ENCODE peak calls at places on chromosomes 6 and 20, in five cellular contexts. S, R, Z, O and I are unnamed samples.

GRCh38 chr6:7175463-7175862 is 67.7 kb downstream of the RREB1 start:
- DNase-seq in S (no peak), R (no peak), Z (no peak), O (no peak), I (no peak)

GRCh38 chr6:16061833-16062232 is 67.1 kb upstream of the MYLIP start:
- DNase-seq in S (no peak), R (no peak), Z (no peak), O (no peak), I (no peak)

GRCh38 chr6:53029262-53029661 is 34.2 kb upstream of the GSTA4 start:
- DNase-seq in S (no peak), R (no peak), Z (peak; percentile 23), O (no peak), I (no peak)

GRCh38 chr20:2873747-2874041 is 413 bp downstream of the PTPRA start:
- DNase-seq in S (no peak), R (no peak), Z (peak; percentile 88), O (peak; percentile 55), I (no peak)

GRCh38 chr20:62581806-62582205 is 60.5 kb upstream of the SLCO4A1 start:
- DNase-seq in S (no peak), R (no peak), Z (no peak), O (no peak), I (no peak)

GRCh38 chr6:3163248-3163594 is 5.9 kb upstream of the TUBB2A start:
- DNase-seq in S (no peak), R (no peak), Z (no peak), O (no peak), I (no peak)

GRCh38 chr20:50344232-50345071 is 153.8 kb downstream of the CEBPB start:
- DNase-seq in S (no peak), R (no peak), Z (no peak), O (peak; percentile 62), I (peak; percentile 54)

GRCh38 chr6:85498596-85499258 is 48.8 kb downstream of the NT5E start:
- DNase-seq in S (no peak), R (no peak), Z (no peak), O (peak; percentile 21), I (no peak)

GRCh38 chr6:71228461-71229041 is 60.1 kb upstream of the OGFRL1 start:
- DNase-seq in S (no peak), R (no peak), Z (no peak), O (no peak), I (no peak)

GRCh38 chr6:153553627-153554026 is 422.5 kb upstream of the RGS17 start:
- DNase-seq in S (peak; percentile 35), R (no peak), Z (no peak), O (peak; percentile 4), I (no peak)

GRCh38 chr6:149334682-149335160 is 17.2 kb downstream of the TAB2 start:
- DNase-seq in S (no peak), R (no peak), Z (no peak), O (no peak), I (no peak)

GRCh38 chr6:106748547-106749207 is 119.3 kb downstream of the QRSL1 start:
- DNase-seq in S (no peak), R (no peak), Z (no peak), O (no peak), I (peak; percentile 12)

GRCh38 chr6:109059148-109059547 is 35.5 kb downstream of the SESN1 start:
- DNase-seq in S (no peak), R (no peak), Z (no peak), O (peak; percentile 39), I (no peak)

GRCh38 chr20:54477134-54477533 is 1.7 kb downstream of the DOK5 start:
- DNase-seq in S (no peak), R (no peak), Z (no peak), O (no peak), I (no peak)

GRCh38 chr6:18388942-18389341 is 1.8 kb downstream of the RNF144B start:
- DNase-seq in S (no peak), R (no peak), Z (no peak), O (peak; percentile 82), I (no peak)

GRCh38 chr6:30687659-30688431 is 1.4 kb upstream of the PPP1R18 start:
- DNase-seq in S (no peak), R (no peak), Z (peak; percentile 47), O (no peak), I (no peak)

GRCh38 chr6:125812394-125813231 is 21.9 kb downstream of the NCOA7 start:
- DNase-seq in S (no peak), R (no peak), Z (no peak), O (no peak), I (peak; percentile 67)

GRCh38 chr6:22146581-22147468 is 150.0 kb downstream of the PRL start:
- DNase-seq in S (peak; percentile 7), R (no peak), Z (peak; percentile 40), O (no peak), I (no peak)

GRCh38 chr20:15859061-15859460 is 714.2 kb downstream of the KIF16B start:
- DNase-seq in S (no peak), R (no peak), Z (no peak), O (no peak), I (no peak)

GRCh38 chr6:12313992-12314589 is 23.9 kb downstream of the EDN1 start:
- DNase-seq in S (no peak), R (no peak), Z (no peak), O (peak; percentile 29), I (no peak)

GRCh38 chr20:56362833-56363413 is 4.1 kb downstream of the FAM210B start:
- DNase-seq in S (no peak), R (no peak), Z (no peak), O (no peak), I (peak; percentile 96)

GRCh38 chr20:44488551-44488950 is 12.9 kb downstream of the TTPAL start:
- DNase-seq in S (no peak), R (no peak), Z (no peak), O (no peak), I (no peak)

GRCh38 chr6:127192911-127193503 is 73.7 kb upstream of the RNF146 start:
- DNase-seq in S (no peak), R (no peak), Z (no peak), O (no peak), I (no peak)

GRCh38 chr6:128569737-128570438 is 49.5 kb upstream of the PTPRK start:
- DNase-seq in S (peak; percentile 27), R (no peak), Z (no peak), O (no peak), I (no peak)

GRCh38 chr6:160337301-160337700 is 10.9 kb upstream of the SLC22A3 start:
- DNase-seq in S (no peak), R (no peak), Z (no peak), O (no peak), I (no peak)

GRCh38 chr6:27545271-27546046 is 72.6 kb upstream of the ZNF184 start:
- DNase-seq in S (peak; percentile 50), R (peak; percentile 68), Z (no peak), O (peak; percentile 90), I (peak; percentile 97)

GRCh38 chr6:150528648-150529285 is 70.9 kb upstream of the PLEKHG1 start:
- DNase-seq in S (peak; percentile 77), R (no peak), Z (no peak), O (no peak), I (no peak)
- TF ChIP-seq FOXM1 in S (no peak), R (no peak), Z (no peak), O (no peak), I (no peak)

GRCh38 chr20:35579196-35579595 is 36.4 kb upstream of the SPAG4 start:
- DNase-seq in S (no peak), R (no peak), Z (no peak), O (no peak), I (no peak)

GRCh38 chr20:35583636-35584560 is 31.7 kb upstream of the SPAG4 start:
- DNase-seq in S (no peak), R (no peak), Z (no peak), O (no peak), I (peak; percentile 11)

GRCh38 chr20:35578469-35578868 is 36.6 kb downstream of the ERGIC3 start:
- DNase-seq in S (no peak), R (no peak), Z (no peak), O (peak; percentile 55), I (no peak)

GRCh38 chr20:35582741-35583404 is 32.8 kb upstream of the SPAG4 start:
- DNase-seq in S (no peak), R (no peak), Z (no peak), O (no peak), I (no peak)

DNA sequence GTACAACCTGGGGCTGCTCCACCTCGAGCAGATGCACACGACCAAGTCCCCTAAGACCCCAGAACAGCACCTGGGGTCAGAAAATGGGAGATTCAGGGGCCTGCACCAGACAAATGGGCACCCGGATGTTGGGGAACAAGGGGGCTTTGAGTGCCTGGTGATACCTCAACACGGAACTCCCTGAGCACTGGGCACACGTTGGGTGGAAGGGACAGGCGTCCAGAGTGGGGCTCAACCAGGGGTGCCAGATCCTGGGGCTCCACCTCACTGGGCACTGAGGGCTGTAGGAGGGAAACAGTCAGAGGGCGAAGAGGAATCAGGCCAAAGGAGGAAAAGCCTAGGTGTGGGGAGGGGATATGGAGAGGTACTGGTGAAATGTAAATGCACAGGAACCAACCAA is 33.5 kb upstream of the SPAG4 start:
- DNase-seq in S (no peak), R (no peak), Z (no peak), O (no peak), I (peak; percentile 2)
- TF ChIP-seq FOXM1 in S (no peak), R (no peak), Z (no peak), O (no peak), I (no peak)

DNA sequence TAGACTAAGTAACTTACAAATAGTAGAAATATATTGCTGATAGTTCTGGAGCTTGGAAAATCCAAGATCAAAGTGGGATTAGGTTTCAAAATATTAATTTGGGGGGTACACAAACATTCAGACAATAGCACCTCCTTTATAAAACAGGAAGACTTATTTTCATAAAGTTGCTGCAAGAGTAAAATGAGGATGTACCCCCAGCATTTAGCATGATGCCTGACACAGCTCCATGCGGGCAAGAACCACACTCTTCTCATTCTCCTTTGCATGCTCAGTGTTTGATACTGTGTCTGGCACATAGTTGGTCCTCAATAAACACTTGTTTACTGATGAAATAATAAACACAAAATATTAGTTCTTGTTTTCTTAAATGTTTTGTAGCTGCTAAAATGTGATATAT is 332.9 kb downstream of the TFAP2A start:
- DNase-seq in S (no peak), R (no peak), Z (no peak), O (no peak), I (no peak)
- TF ChIP-seq FOXM1 in S (no peak), R (no peak), Z (no peak), O (no peak), I (no peak)

GRCh38 chr6:157761331-157761921 is 61.6 kb upstream of the SNX9 start:
- DNase-seq in S (no peak), R (peak; percentile 90), Z (no peak), O (no peak), I (no peak)
- TF ChIP-seq FOXM1 in S (no peak), R (peak; percentile 60), Z (no peak), O (no peak), I (no peak)